ENCODE peak calls at places on chromosomes 2 and 18, in eight cellular contexts. One of them, this sample, is unnamed.

GRCh38 chr18:24837065-24837464 is 376.6 kb downstream of the HRH4 start:
- DNase-seq in spleen: no peak
- DNase-seq in SK-N-SH: no peak
- DNase-seq in breast epithelium: no peak
- DNase-seq in HepG2: no peak
- DNase-seq in endothelial cell of umbilical vein: no peak
- DNase-seq in stomach: no peak
- DNase-seq in GM23338: no peak
- DNase-seq in this sample: no peak

GRCh38 chr2:7905756-7906155 is 776.1 kb upstream of the ID2 start:
- DNase-seq in spleen: no peak
- DNase-seq in SK-N-SH: no peak
- DNase-seq in breast epithelium: no peak
- DNase-seq in HepG2: no peak
- DNase-seq in endothelial cell of umbilical vein: no peak
- DNase-seq in stomach: no peak
- DNase-seq in GM23338: no peak
- DNase-seq in this sample: no peak

GRCh38 chr2:94861308-94862152 is 9.7 kb upstream of the TEKT4 start:
- DNase-seq in spleen: peak
- DNase-seq in SK-N-SH: peak
- DNase-seq in breast epithelium: no peak
- DNase-seq in HepG2: no peak
- DNase-seq in endothelial cell of umbilical vein: no peak
- DNase-seq in stomach: no peak
- DNase-seq in GM23338: peak
- DNase-seq in this sample: no peak

GRCh38 chr2:95034221-95034620 is 8.7 kb downstream of the MAL start:
- DNase-seq in spleen: no peak
- DNase-seq in SK-N-SH: peak
- DNase-seq in breast epithelium: no peak
- DNase-seq in HepG2: no peak
- DNase-seq in endothelial cell of umbilical vein: no peak
- DNase-seq in stomach: no peak
- DNase-seq in GM23338: no peak
- DNase-seq in this sample: no peak

GRCh38 chr2:146576301-146576700 is 1268.5 kb upstream of the ACVR2A start:
- DNase-seq in spleen: no peak
- DNase-seq in SK-N-SH: no peak
- DNase-seq in breast epithelium: no peak
- DNase-seq in HepG2: no peak
- DNase-seq in endothelial cell of umbilical vein: peak
- DNase-seq in stomach: no peak
- DNase-seq in GM23338: no peak
- DNase-seq in this sample: no peak

GRCh38 chr18:12048010-12048826 is 45.4 kb upstream of the ANKRD62 start:
- DNase-seq in spleen: no peak
- DNase-seq in SK-N-SH: no peak
- DNase-seq in breast epithelium: no peak
- DNase-seq in HepG2: no peak
- DNase-seq in endothelial cell of umbilical vein: no peak
- DNase-seq in stomach: no peak
- DNase-seq in GM23338: peak
- DNase-seq in this sample: no peak

GRCh38 chr2:221448857-221449390 is 123.2 kb downstream of the EPHA4 start:
- DNase-seq in spleen: no peak
- DNase-seq in SK-N-SH: no peak
- DNase-seq in breast epithelium: no peak
- DNase-seq in HepG2: no peak
- DNase-seq in endothelial cell of umbilical vein: peak
- DNase-seq in stomach: no peak
- DNase-seq in GM23338: no peak
- DNase-seq in this sample: no peak

GRCh38 chr2:104769096-104769495 is 84.8 kb upstream of the POU3F3 start:
- DNase-seq in spleen: no peak
- DNase-seq in SK-N-SH: no peak
- DNase-seq in breast epithelium: no peak
- DNase-seq in HepG2: no peak
- DNase-seq in endothelial cell of umbilical vein: no peak
- DNase-seq in stomach: no peak
- DNase-seq in GM23338: no peak
- DNase-seq in this sample: no peak

GRCh38 chr2:221610249-221610648 is 38.1 kb upstream of the EPHA4 start:
- DNase-seq in spleen: no peak
- DNase-seq in SK-N-SH: no peak
- DNase-seq in breast epithelium: no peak
- DNase-seq in HepG2: no peak
- DNase-seq in endothelial cell of umbilical vein: no peak
- DNase-seq in stomach: no peak
- DNase-seq in GM23338: no peak
- DNase-seq in this sample: no peak

GRCh38 chr2:240568678-240569522 is 616 bp downstream of the RNPEPL1 start:
- DNase-seq in spleen: peak
- DNase-seq in SK-N-SH: peak
- DNase-seq in breast epithelium: peak
- DNase-seq in HepG2: no peak
- DNase-seq in endothelial cell of umbilical vein: peak
- DNase-seq in stomach: peak
- DNase-seq in GM23338: peak
- DNase-seq in this sample: peak

GRCh38 chr2:99856119-99856518 is 286.3 kb downstream of the AFF3 start:
- DNase-seq in spleen: no peak
- DNase-seq in SK-N-SH: no peak
- DNase-seq in breast epithelium: no peak
- DNase-seq in HepG2: no peak
- DNase-seq in endothelial cell of umbilical vein: no peak
- DNase-seq in stomach: no peak
- DNase-seq in GM23338: no peak
- DNase-seq in this sample: no peak

GRCh38 chr18:25253779-25254178 is 98.2 kb downstream of the ZNF521 start:
- DNase-seq in spleen: no peak
- DNase-seq in SK-N-SH: no peak
- DNase-seq in breast epithelium: no peak
- DNase-seq in HepG2: no peak
- DNase-seq in endothelial cell of umbilical vein: no peak
- DNase-seq in stomach: no peak
- DNase-seq in GM23338: no peak
- DNase-seq in this sample: no peak

GRCh38 chr2:119158563-119159347 is at the start of gene C1QL2:
- DNase-seq in spleen: no peak
- DNase-seq in SK-N-SH: peak
- DNase-seq in breast epithelium: no peak
- DNase-seq in HepG2: no peak
- DNase-seq in endothelial cell of umbilical vein: no peak
- DNase-seq in stomach: no peak
- DNase-seq in GM23338: peak
- DNase-seq in this sample: no peak

GRCh38 chr2:233449071-233449901 is 95.0 kb downstream of the DGKD start:
- DNase-seq in spleen: peak
- DNase-seq in SK-N-SH: peak
- DNase-seq in breast epithelium: peak
- DNase-seq in HepG2: no peak
- DNase-seq in endothelial cell of umbilical vein: peak
- DNase-seq in stomach: no peak
- DNase-seq in GM23338: peak
- DNase-seq in this sample: no peak

GRCh38 chr18:47550611-47551010 is 299.2 kb upstream of the SKOR2 start:
- DNase-seq in spleen: no peak
- DNase-seq in SK-N-SH: no peak
- DNase-seq in breast epithelium: no peak
- DNase-seq in HepG2: no peak
- DNase-seq in endothelial cell of umbilical vein: no peak
- DNase-seq in stomach: no peak
- DNase-seq in GM23338: no peak
- DNase-seq in this sample: no peak

GRCh38 chr2:158755738-158756137 is 39.4 kb upstream of the DAPL1 start:
- DNase-seq in spleen: no peak
- DNase-seq in SK-N-SH: no peak
- DNase-seq in breast epithelium: no peak
- DNase-seq in HepG2: no peak
- DNase-seq in endothelial cell of umbilical vein: peak
- DNase-seq in stomach: no peak
- DNase-seq in GM23338: peak
- DNase-seq in this sample: no peak

GRCh38 chr2:164066095-164066494 is 330.3 kb upstream of the FIGN start:
- DNase-seq in spleen: no peak
- DNase-seq in SK-N-SH: no peak
- DNase-seq in breast epithelium: no peak
- DNase-seq in HepG2: no peak
- DNase-seq in endothelial cell of umbilical vein: no peak
- DNase-seq in stomach: no peak
- DNase-seq in GM23338: no peak
- DNase-seq in this sample: no peak

GRCh38 chr18:3186678-3187658 is 32.8 kb downstream of the MYOM1 start:
- DNase-seq in spleen: no peak
- DNase-seq in SK-N-SH: peak
- DNase-seq in breast epithelium: no peak
- DNase-seq in HepG2: peak
- DNase-seq in endothelial cell of umbilical vein: no peak
- DNase-seq in stomach: no peak
- DNase-seq in GM23338: no peak
- DNase-seq in this sample: no peak

GRCh38 chr2:104969564-104969963 is 68.3 kb upstream of the MRPS9 start:
- DNase-seq in spleen: no peak
- DNase-seq in SK-N-SH: no peak
- DNase-seq in breast epithelium: no peak
- DNase-seq in HepG2: no peak
- DNase-seq in endothelial cell of umbilical vein: no peak
- DNase-seq in stomach: no peak
- DNase-seq in GM23338: peak
- DNase-seq in this sample: no peak

GRCh38 chr2:598043-598802 is 79.0 kb downstream of the TMEM18 start:
- DNase-seq in spleen: no peak
- DNase-seq in SK-N-SH: no peak
- DNase-seq in breast epithelium: no peak
- DNase-seq in HepG2: no peak
- DNase-seq in endothelial cell of umbilical vein: no peak
- DNase-seq in stomach: no peak
- DNase-seq in GM23338: no peak
- DNase-seq in this sample: no peak

GRCh38 chr2:7034313-7034712 is 117.1 kb downstream of the RNF144A start:
- DNase-seq in spleen: no peak
- DNase-seq in SK-N-SH: peak
- DNase-seq in breast epithelium: no peak
- DNase-seq in HepG2: peak
- DNase-seq in endothelial cell of umbilical vein: no peak
- DNase-seq in stomach: no peak
- DNase-seq in GM23338: peak
- DNase-seq in this sample: no peak

DNA sequence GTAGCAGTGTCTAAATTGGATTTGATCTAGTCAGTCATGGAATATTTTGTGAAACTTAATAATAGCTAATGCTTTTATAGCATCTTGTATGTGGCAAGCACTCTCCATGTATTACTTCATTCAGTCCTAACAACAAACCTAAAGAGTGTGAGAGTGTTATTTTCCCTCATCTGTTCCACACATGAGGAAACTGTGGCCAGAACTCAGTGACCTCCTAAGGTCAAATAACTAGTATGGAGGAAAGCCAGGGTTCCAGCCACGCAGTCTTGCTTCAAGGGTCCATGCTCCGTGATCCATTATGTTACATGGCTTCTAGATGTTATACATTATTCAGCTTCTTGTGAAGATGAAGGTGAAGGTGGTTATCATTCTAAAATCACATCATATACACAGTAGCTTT is 45.5 kb downstream of the TWSG1 start:
- DNase-seq in spleen: no peak
- DNase-seq in SK-N-SH: no peak
- DNase-seq in breast epithelium: no peak
- DNase-seq in HepG2: no peak
- DNase-seq in endothelial cell of umbilical vein: no peak
- DNase-seq in stomach: no peak
- DNase-seq in GM23338: no peak
- DNase-seq in this sample: no peak
- TF ChIP-seq POLR2AphosphoS5 in spleen: no peak
- TF ChIP-seq POLR2AphosphoS5 in SK-N-SH: no peak
- TF ChIP-seq POLR2AphosphoS5 in breast epithelium: no peak
- TF ChIP-seq POLR2AphosphoS5 in HepG2: no peak
- TF ChIP-seq POLR2AphosphoS5 in endothelial cell of umbilical vein: no peak
- TF ChIP-seq POLR2AphosphoS5 in stomach: no peak
- TF ChIP-seq POLR2AphosphoS5 in GM23338: no peak
- TF ChIP-seq POLR2AphosphoS5 in this sample: no peak

GRCh38 chr2:136118819-136119716 is 1.1 kb upstream of the CXCR4 start:
- DNase-seq in spleen: peak
- DNase-seq in SK-N-SH: peak
- DNase-seq in breast epithelium: no peak
- DNase-seq in HepG2: no peak
- DNase-seq in endothelial cell of umbilical vein: no peak
- DNase-seq in stomach: peak
- DNase-seq in GM23338: peak
- DNase-seq in this sample: no peak

GRCh38 chr2:136119717-136120675 is 2.0 kb upstream of the CXCR4 start:
- DNase-seq in spleen: no peak
- DNase-seq in SK-N-SH: no peak
- DNase-seq in breast epithelium: no peak
- DNase-seq in HepG2: no peak
- DNase-seq in endothelial cell of umbilical vein: no peak
- DNase-seq in stomach: no peak
- DNase-seq in GM23338: no peak
- DNase-seq in this sample: no peak

GRCh38 chr2:136116813-136117390 is 1.0 kb downstream of the CXCR4 start:
- DNase-seq in spleen: peak
- DNase-seq in SK-N-SH: peak
- DNase-seq in breast epithelium: no peak
- DNase-seq in HepG2: no peak
- DNase-seq in endothelial cell of umbilical vein: no peak
- DNase-seq in stomach: peak
- DNase-seq in GM23338: peak
- DNase-seq in this sample: peak

GRCh38 chr2:136117391-136117841 is 533 bp downstream of the CXCR4 start:
- DNase-seq in spleen: peak
- DNase-seq in SK-N-SH: peak
- DNase-seq in breast epithelium: no peak
- DNase-seq in HepG2: no peak
- DNase-seq in endothelial cell of umbilical vein: peak
- DNase-seq in stomach: peak
- DNase-seq in GM23338: peak
- DNase-seq in this sample: no peak

GRCh38 chr2:136117909-136118818 is at the start of gene CXCR4:
- DNase-seq in spleen: peak
- DNase-seq in SK-N-SH: peak
- DNase-seq in breast epithelium: peak
- DNase-seq in HepG2: no peak
- DNase-seq in endothelial cell of umbilical vein: peak
- DNase-seq in stomach: peak
- DNase-seq in GM23338: peak
- DNase-seq in this sample: peak
- TF ChIP-seq POLR2AphosphoS5 in spleen: peak
- TF ChIP-seq POLR2AphosphoS5 in SK-N-SH: no peak
- TF ChIP-seq POLR2AphosphoS5 in breast epithelium: no peak
- TF ChIP-seq POLR2AphosphoS5 in HepG2: no peak
- TF ChIP-seq POLR2AphosphoS5 in endothelial cell of umbilical vein: peak
- TF ChIP-seq POLR2AphosphoS5 in stomach: no peak
- TF ChIP-seq POLR2AphosphoS5 in GM23338: peak
- TF ChIP-seq POLR2AphosphoS5 in this sample: peak

GRCh38 chr18:65606551-65607130 is 144.2 kb upstream of the CDH7 start:
- DNase-seq in spleen: no peak
- DNase-seq in SK-N-SH: no peak
- DNase-seq in breast epithelium: no peak
- DNase-seq in HepG2: no peak
- DNase-seq in endothelial cell of umbilical vein: peak
- DNase-seq in stomach: no peak
- DNase-seq in GM23338: no peak
- DNase-seq in this sample: no peak
- TF ChIP-seq POLR2AphosphoS5 in spleen: no peak
- TF ChIP-seq POLR2AphosphoS5 in SK-N-SH: no peak
- TF ChIP-seq POLR2AphosphoS5 in breast epithelium: no peak
- TF ChIP-seq POLR2AphosphoS5 in HepG2: no peak
- TF ChIP-seq POLR2AphosphoS5 in endothelial cell of umbilical vein: no peak
- TF ChIP-seq POLR2AphosphoS5 in stomach: no peak
- TF ChIP-seq POLR2AphosphoS5 in GM23338: no peak
- TF ChIP-seq POLR2AphosphoS5 in this sample: no peak

GRCh38 chr2:192719630-192720029 is 524.9 kb upstream of the TMEFF2 start:
- DNase-seq in spleen: no peak
- DNase-seq in SK-N-SH: no peak
- DNase-seq in breast epithelium: no peak
- DNase-seq in HepG2: no peak
- DNase-seq in endothelial cell of umbilical vein: no peak
- DNase-seq in stomach: no peak
- DNase-seq in GM23338: no peak
- DNase-seq in this sample: no peak
- TF ChIP-seq POLR2AphosphoS5 in spleen: no peak
- TF ChIP-seq POLR2AphosphoS5 in SK-N-SH: no peak
- TF ChIP-seq POLR2AphosphoS5 in breast epithelium: no peak
- TF ChIP-seq POLR2AphosphoS5 in HepG2: no peak
- TF ChIP-seq POLR2AphosphoS5 in endothelial cell of umbilical vein: no peak
- TF ChIP-seq POLR2AphosphoS5 in stomach: no peak
- TF ChIP-seq POLR2AphosphoS5 in GM23338: no peak
- TF ChIP-seq POLR2AphosphoS5 in this sample: no peak

This sample was measured in GM12891.